ENCODE peak calls at places on chromosome 19, in seven cellular contexts. I is esophagus muscularis mucosa, Y is sigmoid colon, V is breast epithelium, L is prostate gland, E is HCT116, B is spleen. Z is an unnamed sample.

GRCh38 chr19:43651758-43652545 is 12.3 kb upstream of the CADM4 start:
- DNase-seq in I (no peak), Y (peak), V (peak), L (peak), E (no peak), B (no peak), Z (no peak)

GRCh38 chr19:53553159-53553558 is 15.2 kb downstream of the ZNF331 start:
- DNase-seq in I (no peak), Y (no peak), V (no peak), L (no peak), E (no peak), B (no peak), Z (no peak)

GRCh38 chr19:42201489-42202289 is 15.8 kb downstream of the DEDD2 start:
- DNase-seq in I (no peak), Y (no peak), V (no peak), L (no peak), E (no peak), B (peak), Z (peak)

GRCh38 chr19:17329768-17330545 is 4.7 kb downstream of the ANO8 start:
- DNase-seq in I (no peak), Y (no peak), V (no peak), L (no peak), E (no peak), B (no peak), Z (no peak)

GRCh38 chr19:40585677-40586422 is 9.2 kb downstream of the SHKBP1 start:
- DNase-seq in I (no peak), Y (no peak), V (no peak), L (no peak), E (no peak), B (peak), Z (no peak)

GRCh38 chr19:31586282-31586681 is 237.0 kb upstream of the TSHZ3 start:
- DNase-seq in I (no peak), Y (no peak), V (no peak), L (no peak), E (no peak), B (no peak), Z (no peak)

GRCh38 chr19:57803594-57804325 is 11.0 kb downstream of the ZNF552 start:
- DNase-seq in I (no peak), Y (no peak), V (no peak), L (no peak), E (peak), B (no peak), Z (no peak)

GRCh38 chr19:41945135-41945766 is 13.9 kb downstream of the RABAC1 start:
- DNase-seq in I (no peak), Y (no peak), V (peak), L (peak), E (no peak), B (peak), Z (peak)

GRCh38 chr19:8655340-8655709 is 24.9 kb downstream of the NFILZ start:
- DNase-seq in I (no peak), Y (no peak), V (no peak), L (no peak), E (no peak), B (no peak), Z (no peak)

GRCh38 chr19:51807111-51807701 is 12.2 kb downstream of the FPR3 start:
- DNase-seq in I (no peak), Y (no peak), V (no peak), L (peak), E (no peak), B (no peak), Z (no peak)

GRCh38 chr19:45676851-45677263 is 8.8 kb downstream of the GIPR start:
- DNase-seq in I (no peak), Y (no peak), V (peak), L (no peak), E (no peak), B (peak), Z (no peak)

GRCh38 chr19:41351339-41352245 is 2.1 kb downstream of the TGFB1 start:
- DNase-seq in I (no peak), Y (peak), V (no peak), L (no peak), E (no peak), B (peak), Z (peak)

GRCh38 chr19:49017666-49018351 is 918 bp upstream of the LHB start:
- DNase-seq in I (no peak), Y (no peak), V (no peak), L (no peak), E (peak), B (peak), Z (peak)

GRCh38 chr19:18252370-18252717 is 21.9 kb downstream of the IQCN start:
- DNase-seq in I (no peak), Y (no peak), V (no peak), L (no peak), E (no peak), B (no peak), Z (no peak)

GRCh38 chr19:34428549-34429285 is 536 bp downstream of the UBA2 start:
- DNase-seq in I (no peak), Y (peak), V (no peak), L (peak), E (no peak), B (no peak), Z (peak)

GRCh38 chr19:17137417-17137816 is 61.8 kb downstream of the MYO9B start:
- DNase-seq in I (no peak), Y (no peak), V (no peak), L (no peak), E (no peak), B (no peak), Z (no peak)

GRCh38 chr19:12763100-12763499 is 11.5 kb downstream of the BEST2 start:
- DNase-seq in I (no peak), Y (no peak), V (no peak), L (no peak), E (no peak), B (no peak), Z (no peak)

DNA sequence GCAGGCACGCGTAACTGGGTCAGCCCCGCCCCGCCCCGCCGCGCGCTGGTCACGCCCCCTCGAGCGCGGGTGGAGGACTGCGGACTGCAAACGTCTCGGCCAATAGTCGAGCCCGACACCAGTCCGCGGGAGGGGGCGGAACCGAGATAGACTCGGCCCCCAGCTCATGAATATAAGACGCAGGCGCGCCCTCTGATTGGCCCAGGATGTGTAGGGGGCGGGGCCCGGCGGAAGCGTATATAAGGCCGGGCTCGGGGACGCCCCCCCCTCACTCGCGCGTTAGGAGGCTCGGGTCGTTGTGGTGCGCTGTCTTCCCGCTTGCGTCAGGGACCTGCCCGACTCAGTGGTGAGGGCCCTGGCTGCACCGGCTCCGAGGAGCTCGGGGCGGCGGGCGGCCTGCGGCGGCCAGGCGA is at the start of gene CIRBP:
- DNase-seq in I (peak), Y (peak), V (peak), L (peak), E (peak), B (peak), Z (peak)
- TF ChIP-seq POLR2A in I (peak), Y (peak), V (peak), L (peak), E (peak), B (peak), Z (peak)

DNA sequence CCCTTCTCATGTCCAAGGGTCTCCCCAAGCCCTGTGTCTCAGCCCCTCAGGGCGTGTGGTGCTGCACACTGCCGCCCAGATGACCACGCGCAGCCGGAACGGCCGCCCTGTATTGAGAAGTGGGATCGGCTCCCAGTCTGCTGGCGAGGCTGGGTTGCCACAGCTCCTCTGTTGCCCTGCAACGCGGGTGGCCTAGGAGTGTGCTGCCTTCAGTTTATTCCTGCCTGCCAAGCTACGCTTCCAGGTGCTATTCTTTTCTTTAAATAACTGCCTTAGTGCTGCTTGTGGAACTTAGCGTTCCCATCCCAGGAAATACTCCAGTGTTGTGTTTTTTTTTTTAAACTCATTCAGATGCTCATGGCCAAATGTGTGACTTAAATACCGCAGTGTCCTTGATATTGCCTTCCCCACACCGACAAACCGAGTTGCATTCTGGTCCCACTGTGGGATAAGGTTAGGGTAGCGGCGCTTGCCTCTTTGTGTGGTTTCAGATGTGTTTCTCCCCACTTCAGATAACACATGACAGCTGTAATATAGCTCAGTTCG is 16.6 kb downstream of the ACTN4 start:
- DNase-seq in I (no peak), Y (peak), V (peak), L (no peak), E (no peak), B (peak), Z (no peak)
- TF ChIP-seq POLR2AphosphoS5 in I (peak), Y (peak), V (peak), L (peak), E (no peak), B (peak), Z (peak)

DNA sequence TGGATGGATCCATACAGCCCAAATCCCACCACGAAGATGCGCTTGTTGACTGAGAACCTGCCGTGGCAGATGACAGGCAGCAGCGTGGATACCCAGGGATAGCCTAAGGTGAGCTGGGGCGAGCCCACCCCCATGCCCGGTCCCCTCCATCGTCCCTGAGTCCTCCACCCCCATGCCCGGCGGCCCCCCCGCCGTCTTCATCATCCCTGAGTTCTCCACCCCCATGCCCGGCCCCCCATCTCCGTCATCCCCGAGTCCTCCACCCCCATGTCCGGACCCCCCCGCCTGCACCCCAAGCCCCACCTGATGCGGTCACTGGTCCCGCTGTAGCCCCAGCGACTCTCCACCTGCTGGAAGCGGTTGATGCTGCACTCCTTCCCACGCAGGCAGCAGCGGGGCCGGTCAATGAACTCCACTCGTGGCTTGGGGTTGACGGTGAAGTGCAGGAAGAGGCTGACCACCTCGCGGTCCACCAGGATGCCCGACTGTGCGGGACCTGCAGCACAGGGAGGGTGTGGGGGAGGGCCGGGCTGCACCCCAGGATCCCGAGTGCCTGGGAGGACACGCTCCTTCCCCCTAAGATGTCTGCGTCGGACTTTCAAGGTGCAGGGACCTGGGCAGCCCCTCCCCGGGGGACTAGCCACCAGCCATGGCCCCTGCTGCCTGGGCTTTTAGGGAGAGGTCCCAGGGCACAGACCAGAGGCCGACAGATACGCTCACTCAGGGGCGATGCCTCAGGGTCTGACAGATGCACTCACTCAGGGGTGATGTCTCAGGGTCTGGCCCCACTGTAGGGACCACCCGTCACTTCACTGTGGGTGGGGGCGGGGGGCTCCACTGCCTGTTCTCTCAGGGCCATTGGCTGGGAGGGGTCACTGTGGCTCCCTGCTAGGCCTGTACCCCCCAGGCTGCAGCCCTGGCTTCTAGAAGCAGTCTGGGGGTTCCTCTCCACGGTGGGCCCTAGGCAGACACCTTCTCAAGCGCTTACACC is 28.0 kb downstream of the BTBD2 start:
- DNase-seq in I (no peak), Y (no peak), V (no peak), L (no peak), E (no peak), B (peak), Z (no peak)
- TF ChIP-seq POLR2A in I (no peak), Y (no peak), V (no peak), L (no peak), E (no peak), B (no peak), Z (no peak)

DNA sequence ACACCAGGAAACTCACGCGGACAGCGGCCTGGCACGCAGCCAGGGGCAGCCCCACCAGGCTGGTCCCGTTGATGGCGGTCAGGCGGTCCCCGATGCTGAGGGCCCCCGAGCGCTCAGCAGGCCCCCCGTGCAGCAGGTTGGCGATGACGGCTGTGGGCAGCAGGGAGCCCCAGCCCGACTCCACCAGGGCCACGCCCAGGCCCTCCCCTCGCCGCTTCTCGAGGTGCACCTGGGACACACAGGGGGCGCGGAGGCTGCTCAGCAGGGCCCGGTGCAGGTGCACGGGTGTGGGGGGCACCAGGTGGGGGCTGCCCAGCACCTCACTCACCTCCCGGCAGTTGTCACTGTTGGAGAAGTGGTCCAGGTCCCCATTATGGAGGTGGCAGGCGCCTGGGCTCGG is 9.0 kb downstream of the APBA3 start:
- DNase-seq in I (no peak), Y (no peak), V (no peak), L (no peak), E (no peak), B (no peak), Z (no peak)
- TF ChIP-seq POLR2AphosphoS5 in I (no peak), Y (no peak), V (no peak), L (no peak), E (no peak), B (peak), Z (no peak)

GRCh38 chr19:36579255-36579654 is 6.2 kb upstream of the ZNF529 start:
- DNase-seq in I (no peak), Y (no peak), V (no peak), L (no peak), E (no peak), B (no peak), Z (no peak)
- TF ChIP-seq POLR2A in I (no peak), Y (no peak), V (no peak), L (no peak), E (no peak), B (no peak), Z (no peak)

DNA sequence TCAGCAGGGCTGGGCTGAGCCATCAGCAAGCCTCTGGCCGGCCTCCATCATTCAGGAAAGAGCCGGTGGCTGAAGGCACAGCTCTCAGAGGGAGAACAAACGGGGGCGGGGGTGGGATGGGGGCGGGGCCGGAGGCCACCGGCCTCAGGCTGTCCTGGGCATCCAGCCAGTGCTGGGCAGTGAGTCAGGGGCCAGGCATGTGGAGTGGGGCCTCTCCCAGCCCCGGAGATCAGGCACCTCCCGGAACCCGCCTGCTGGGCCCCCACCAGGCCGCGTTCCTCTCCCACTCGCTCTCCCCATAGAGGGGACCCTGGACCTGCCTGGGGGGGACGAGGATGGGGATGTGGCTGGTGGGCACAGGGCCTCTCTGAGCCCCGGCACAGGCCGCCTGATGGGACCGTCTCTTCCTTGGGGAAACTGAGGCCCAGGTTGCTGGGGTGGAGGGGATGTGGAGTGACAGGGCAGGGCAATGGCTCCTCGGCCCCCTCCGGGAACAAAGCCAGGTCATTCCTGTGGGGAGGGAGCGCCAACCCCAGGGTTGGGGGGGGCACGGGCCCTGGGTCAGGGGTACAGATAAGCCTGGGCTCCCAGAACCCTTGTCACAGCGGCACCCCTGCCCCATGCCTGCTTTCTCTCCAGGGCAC is 12.9 kb downstream of the SPC24 start:
- DNase-seq in I (peak), Y (peak), V (peak), L (peak), E (peak), B (peak), Z (no peak)
- TF ChIP-seq POLR2AphosphoS5 in I (peak), Y (peak), V (peak), L (peak), E (peak), B (no peak), Z (no peak)

DNA sequence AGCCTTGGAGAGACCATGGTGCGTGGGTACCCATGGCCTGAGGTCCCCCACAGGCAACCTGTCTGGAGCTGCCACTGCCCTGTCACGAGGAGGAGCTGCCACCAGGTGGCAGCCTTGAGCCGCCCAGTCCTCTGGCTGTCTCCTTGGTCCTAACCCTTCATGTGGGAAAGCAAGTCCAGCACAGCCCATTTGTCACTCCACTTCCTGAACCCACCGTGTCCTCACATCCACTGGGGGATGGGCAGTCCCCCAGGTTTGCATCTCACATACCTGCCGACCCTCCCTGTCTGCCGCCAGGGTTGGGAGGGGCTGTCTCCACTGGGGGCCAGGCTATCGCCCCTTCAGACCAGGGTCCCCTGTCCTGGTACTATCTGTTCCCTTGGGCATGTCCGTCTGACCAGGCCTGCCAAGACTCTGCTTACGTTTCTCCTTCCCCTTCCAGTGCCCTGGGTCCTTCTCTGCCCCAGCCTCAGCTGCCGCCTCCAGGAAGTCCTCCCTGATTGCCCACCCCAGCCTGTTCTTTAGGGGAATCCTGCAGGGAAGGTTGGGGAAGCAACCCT is 4.5 kb downstream of the FAM174C start:
- DNase-seq in I (no peak), Y (peak), V (peak), L (peak), E (peak), B (peak), Z (peak)
- TF ChIP-seq POLR2A in I (no peak), Y (no peak), V (no peak), L (no peak), E (no peak), B (no peak), Z (peak)